ENCODE peak calls at places on chromosomes 3 and 15, in nine cellular contexts. O is kidney tubule cell; L is fibroblast of lung; V is right cardiac atrium; M is 8988T; D is AG04449; A is iPS DF 19.7; J is stimulated activated CD4-positive, alpha-beta T cell treated with anti-CD3 and anti-CD28 coated beads, TNF-alpha, amount 100 ng/mL, for 1 hour; E is LoVo. F is an unnamed sample.

GRCh38 chr15:76994971-76995945 is at the start of gene PSTPIP1:
- DNase-seq in M (no peak), J (peak), O (no peak), A (no peak), D (no peak), E (no peak), V (peak), L (no peak), F (peak)

GRCh38 chr15:33132722-33133345 is 61.7 kb downstream of the FMN1 start:
- DNase-seq in V (no peak), J (no peak), L (peak), M (peak), E (peak), A (peak), O (peak), D (no peak), F (no peak)

GRCh38 chr15:59294574-59294960 is 78.1 kb downstream of the MYO1E start:
- DNase-seq in O (peak), D (no peak), M (no peak), V (no peak), A (no peak), E (no peak), J (no peak), L (no peak), F (no peak)

GRCh38 chr15:62165793-62166380 is 802 bp upstream of the C2CD4B start:
- DNase-seq in J (no peak), E (no peak), V (no peak), M (no peak), O (no peak), D (no peak), A (no peak), L (no peak), F (no peak)

GRCh38 chr3:7489417-7489816 is 628.5 kb downstream of the GRM7 start:
- DNase-seq in M (no peak), J (no peak), E (no peak), D (no peak), V (no peak), A (no peak), L (no peak), O (no peak), F (no peak)

GRCh38 chr3:95302044-95302443 is 1239.2 kb downstream of the NSUN3 start:
- DNase-seq in J (no peak), O (peak), A (no peak), E (no peak), D (peak), L (peak), V (no peak), M (no peak), F (no peak)

GRCh38 chr3:71416868-71417267 is 166.7 kb downstream of the FOXP1 start:
- DNase-seq in M (no peak), L (peak), O (no peak), V (no peak), D (no peak), J (no peak), E (no peak), A (peak), F (no peak)

GRCh38 chr3:111871809-111872623 is 13.0 kb downstream of the PHLDB2 start:
- DNase-seq in O (no peak), M (no peak), D (no peak), V (no peak), L (no peak), A (no peak), J (no peak), E (no peak), F (no peak)

GRCh38 chr15:84844964-84845363 is 27.8 kb downstream of the ALPK3 start:
- DNase-seq in J (no peak), M (no peak), O (peak), A (no peak), D (no peak), V (no peak), E (no peak), L (no peak), F (no peak)

GRCh38 chr3:141286856-141287255 is 55.2 kb downstream of the PXYLP1 start:
- DNase-seq in O (no peak), M (no peak), L (no peak), V (no peak), D (no peak), J (no peak), E (no peak), A (no peak), F (no peak)

GRCh38 chr15:100614918-100615317 is 12.5 kb downstream of the ASB7 start:
- DNase-seq in M (no peak), V (no peak), E (no peak), L (no peak), A (no peak), J (no peak), D (no peak), O (no peak), F (no peak)

GRCh38 chr3:138328341-138328740 is 1.3 kb downstream of the NME9 start:
- DNase-seq in A (no peak), D (no peak), L (peak), V (no peak), O (no peak), M (no peak), J (no peak), E (no peak), F (no peak)

GRCh38 chr15:55282284-55282833 is 7.3 kb downstream of the RAB27A start:
- DNase-seq in L (peak), A (no peak), D (no peak), E (no peak), M (no peak), O (peak), V (no peak), J (no peak), F (peak)

GRCh38 chr15:74907277-74907870 is 723 bp upstream of the FAM219B start:
- DNase-seq in L (no peak), J (no peak), M (no peak), O (peak), E (no peak), V (no peak), D (no peak), A (no peak), F (no peak)

GRCh38 chr3:11389570-11390268 is 117.5 kb downstream of the ATG7 start:
- DNase-seq in J (no peak), O (no peak), A (no peak), L (peak), D (no peak), V (no peak), M (no peak), E (no peak), F (no peak)

GRCh38 chr3:53495518-53496501 is 1.4 kb downstream of the CACNA1D start:
- DNase-seq in A (no peak), M (peak), D (no peak), J (no peak), O (no peak), V (peak), L (no peak), E (no peak), F (no peak)

GRCh38 chr3:111717601-111718000 is 122.5 kb upstream of the ZBED2 start:
- DNase-seq in M (peak), D (peak), E (peak), J (peak), A (peak), O (peak), L (peak), V (peak), F (peak)

GRCh38 chr15:60721706-60722105 is 242.8 kb upstream of the ICE2 start:
- DNase-seq in M (no peak), L (peak), A (no peak), J (no peak), V (no peak), D (no peak), O (peak), E (no peak), F (no peak)

GRCh38 chr15:85649372-85649771 is 145.4 kb downstream of the KLHL25 start:
- DNase-seq in V (no peak), D (no peak), L (peak), O (peak), J (no peak), M (no peak), A (no peak), E (no peak), F (no peak)

GRCh38 chr3:59609967-59610366 is 560.1 kb upstream of the CFAP20DC start:
- DNase-seq in D (no peak), J (no peak), M (no peak), O (peak), V (peak), A (no peak), L (no peak), E (no peak), F (no peak)

GRCh38 chr15:60731583-60732130 is 252.7 kb upstream of the ICE2 start:
- DNase-seq in O (no peak), L (no peak), M (no peak), V (no peak), D (no peak), J (no peak), A (no peak), E (no peak), F (no peak)

GRCh38 chr3:50375200-50375931 is 16.0 kb upstream of the TMEM115 start:
- DNase-seq in D (no peak), V (no peak), J (no peak), E (no peak), A (no peak), L (no peak), O (no peak), M (peak), F (no peak)

GRCh38 chr3:65896321-65896720 is 142.4 kb downstream of the MAGI1 start:
- DNase-seq in L (no peak), A (no peak), M (no peak), V (no peak), O (no peak), J (no peak), E (no peak), D (no peak), F (no peak)

GRCh38 chr3:173586176-173586575 is 188.6 kb downstream of the NLGN1 start:
- DNase-seq in M (no peak), A (no peak), D (no peak), V (no peak), L (peak), O (peak), E (no peak), J (no peak), F (no peak)

F was measured in central memory CD8-positive, alpha-beta T cell.